ENCODE peak calls at places on chromosomes 12 and 14, in four cellular contexts. D is IMR-90, Q is H9, A is neuronal stem cell. K is an unnamed sample.

GRCh38 chr12:113161415-113162016 is 12.0 kb downstream of the CFAP73 start:
- DNase-seq in D (no peak), Q (peak; percentile 100), A (peak; percentile 97), K (peak; percentile 99)

GRCh38 chr12:52873832-52874572 is 25.2 kb upstream of the KRT78 start:
- DNase-seq in D (peak; percentile 89), Q (peak; percentile 68), A (no peak), K (no peak)

GRCh38 chr12:131057211-131057721 is 103.6 kb downstream of the ADGRD1 start:
- DNase-seq in D (no peak), Q (peak; percentile 24), A (no peak), K (no peak)

GRCh38 chr12:9730011-9730410 is 2.9 kb downstream of the CLECL1 start:
- DNase-seq in D (no peak), Q (no peak), A (no peak), K (no peak)

GRCh38 chr12:123010681-123011080 is 30.2 kb downstream of the ARL6IP4 start:
- DNase-seq in D (no peak), Q (no peak), A (no peak), K (no peak)

GRCh38 chr12:115312901-115313300 is 628.9 kb upstream of the TBX3 start:
- DNase-seq in D (no peak), Q (no peak), A (no peak), K (no peak)

GRCh38 chr12:9064815-9065606 is 50.7 kb downstream of the A2M start:
- DNase-seq in D (no peak), Q (peak; percentile 99), A (peak; percentile 40), K (peak; percentile 91)

GRCh38 chr12:15273896-15274295 is 48.4 kb upstream of the PTPRO start:
- DNase-seq in D (no peak), Q (no peak), A (no peak), K (no peak)

GRCh38 chr14:104893435-104894207 is 28.6 kb downstream of the CEP170B start:
- DNase-seq in D (no peak), Q (peak; percentile 35), A (no peak), K (no peak)

GRCh38 chr12:56630180-56630632 is at the start of gene BAZ2A:
- DNase-seq in D (peak; percentile 72), Q (peak; percentile 96), A (peak; percentile 73), K (peak; percentile 94)

GRCh38 chr12:12823308-12823707 is 10.2 kb downstream of the DDX47 start:
- DNase-seq in D (peak; percentile 89), Q (no peak), A (no peak), K (peak; percentile 92)

GRCh38 chr12:131007031-131007793 is 53.5 kb downstream of the ADGRD1 start:
- DNase-seq in D (no peak), Q (no peak), A (no peak), K (no peak)

GRCh38 chr14:22225526-22226133 is 363.4 kb downstream of the DAD1 start:
- DNase-seq in D (peak; percentile 74), Q (no peak), A (no peak), K (no peak)

GRCh38 chr14:103185051-103186027 is 62.1 kb downstream of the TNFAIP2 start:
- DNase-seq in D (peak; percentile 38), Q (no peak), A (peak; percentile 51), K (peak; percentile 57)

GRCh38 chr12:67025543-67026114 is 243.5 kb upstream of the CAND1 start:
- DNase-seq in D (no peak), Q (peak; percentile 74), A (peak; percentile 54), K (peak; percentile 76)

GRCh38 chr14:26960049-26960688 is 362.3 kb upstream of the NOVA1 start:
- DNase-seq in D (no peak), Q (no peak), A (peak; percentile 35), K (peak; percentile 5)

GRCh38 chr12:124865728-124866127 is 2.1 kb upstream of the SCARB1 start:
- DNase-seq in D (no peak), Q (no peak), A (no peak), K (no peak)

GRCh38 chr12:52059582-52060497 is 8.6 kb downstream of the NR4A1 start:
- DNase-seq in D (peak; percentile 87), Q (no peak), A (no peak), K (no peak)

GRCh38 chr12:28955921-28956320 is 193.2 kb upstream of the FAR2 start:
- DNase-seq in D (no peak), Q (no peak), A (no peak), K (no peak)

GRCh38 chr14:23602181-23603095 is 23.8 kb upstream of the JPH4 start:
- DNase-seq in D (no peak), Q (no peak), A (no peak), K (no peak)

GRCh38 chr12:89765959-89766824 is 57.6 kb upstream of the ATP2B1 start:
- DNase-seq in D (no peak), Q (no peak), A (no peak), K (no peak)

GRCh38 chr14:26444745-26445144 is 153.1 kb downstream of the NOVA1 start:
- DNase-seq in D (peak; percentile 9), Q (no peak), A (peak; percentile 55), K (peak; percentile 48)

GRCh38 chr14:100015251-100015655 is 50.0 kb upstream of the EVL start:
- DNase-seq in D (peak; percentile 53), Q (no peak), A (no peak), K (peak; percentile 47)

GRCh38 chr14:41549821-41550597 is 56.7 kb upstream of the LRFN5 start:
- DNase-seq in D (peak; percentile 62), Q (no peak), A (no peak), K (no peak)

GRCh38 chr14:75794615-75795038 is 133.6 kb downstream of the TTLL5 start:
- DNase-seq in D (peak; percentile 72), Q (no peak), A (no peak), K (peak; percentile 14)

GRCh38 chr14:49461529-49462401 is 124.4 kb downstream of the RPS29 start:
- DNase-seq in D (peak; percentile 81), Q (no peak), A (peak; percentile 15), K (peak; percentile 77)

GRCh38 chr14:94659953-94660946 is 48.1 kb downstream of the SERPINA3 start:
- DNase-seq in D (no peak), Q (no peak), A (no peak), K (no peak)

GRCh38 chr12:81598205-81598604 is 160.9 kb downstream of the PPFIA2 start:
- DNase-seq in D (no peak), Q (no peak), A (no peak), K (no peak)

GRCh38 chr12:53231859-53232640 is at the start of gene RARG:
- DNase-seq in D (no peak), Q (peak; percentile 79), A (no peak), K (peak; percentile 64)

GRCh38 chr12:94157891-94158495 is 9.6 kb downstream of the PLXNC1 start:
- DNase-seq in D (no peak), Q (no peak), A (no peak), K (no peak)

GRCh38 chr12:67482751-67483661 is 165.5 kb upstream of the DYRK2 start:
- DNase-seq in D (peak; percentile 56), Q (no peak), A (no peak), K (no peak)

GRCh38 chr14:97719931-97720330 is 922.7 kb downstream of the VRK1 start:
- DNase-seq in D (no peak), Q (no peak), A (no peak), K (no peak)

GRCh38 chr14:78356406-78356805 is 186.2 kb downstream of the NRXN3 start:
- DNase-seq in D (no peak), Q (no peak), A (peak; percentile 47), K (peak; percentile 21)

GRCh38 chr12:72274926-72275325 is 2.8 kb downstream of the TRHDE start:
- DNase-seq in D (peak; percentile 79), Q (no peak), A (no peak), K (no peak)

GRCh38 chr14:23728791-23729190 is 92.6 kb downstream of the DHRS2 start:
- DNase-seq in D (no peak), Q (no peak), A (no peak), K (no peak)

GRCh38 chr14:92589213-92589852 is 75.8 kb downstream of the RIN3 start:
- DNase-seq in D (peak; percentile 52), Q (no peak), A (no peak), K (peak; percentile 30)

GRCh38 chr12:93572712-93573551 is 457 bp downstream of the SOCS2 start:
- DNase-seq in D (peak; percentile 23), Q (peak; percentile 64), A (peak; percentile 9), K (peak; percentile 79)

GRCh38 chr14:21846227-21846885 is 172.7 kb upstream of the OR4E1 start:
- DNase-seq in D (peak; percentile 0), Q (peak; percentile 70), A (peak; percentile 30), K (peak; percentile 52)

GRCh38 chr14:104845834-104846441 is 19.1 kb upstream of the CEP170B start:
- DNase-seq in D (no peak), Q (no peak), A (no peak), K (no peak)

GRCh38 chr12:121128908-121129704 is 3.6 kb upstream of the P2RX7 start:
- DNase-seq in D (peak; percentile 27), Q (peak; percentile 72), A (no peak), K (peak; percentile 50)
- H4K8ac ChIP-seq in D (no peak overlapping the region), Q (no peak overlapping the region), A (no peak overlapping the region), K (no peak overlapping the region)

GRCh38 chr12:32069731-32070130 is 36.9 kb upstream of the BICD1 start:
- DNase-seq in D (no peak), Q (no peak), A (no peak), K (no peak)
- H4K8ac ChIP-seq in D (no peak overlapping the region), Q (no peak overlapping the region), A (no peak overlapping the region), K (no peak overlapping the region)

GRCh38 chr12:50242751-50243191 is 40.5 kb downstream of the LIMA1 start:
- DNase-seq in D (peak; percentile 83), Q (no peak), A (no peak), K (no peak)
- H4K8ac ChIP-seq in D (peak overlapping the region; percentile 95), Q (no peak overlapping the region), A (no peak overlapping the region), K (no peak overlapping the region)

DNA sequence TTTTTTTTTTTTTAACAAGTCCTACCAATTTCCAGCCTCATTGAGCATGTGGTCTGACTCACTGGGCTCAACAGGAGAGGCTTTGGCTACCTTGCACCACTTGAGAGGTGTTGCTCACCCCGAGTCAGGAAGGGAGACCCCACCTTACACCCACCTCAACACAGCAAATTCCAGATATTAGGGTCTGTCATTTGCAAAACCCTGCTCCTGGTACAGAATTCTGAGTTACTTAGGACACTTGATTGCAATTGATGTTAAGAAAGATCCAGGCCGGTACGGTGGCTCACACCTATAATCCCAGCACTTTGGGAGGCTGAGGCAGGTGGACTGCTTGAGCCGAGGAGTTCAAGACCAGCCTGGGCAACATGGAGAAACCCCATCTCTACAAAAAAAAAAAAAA is 14.1 kb downstream of the DGLUCY start:
- DNase-seq in D (no peak), Q (no peak), A (no peak), K (no peak)
- H4K8ac ChIP-seq in D (no peak overlapping the region), Q (no peak overlapping the region), A (no peak overlapping the region), K (no peak overlapping the region)

DNA sequence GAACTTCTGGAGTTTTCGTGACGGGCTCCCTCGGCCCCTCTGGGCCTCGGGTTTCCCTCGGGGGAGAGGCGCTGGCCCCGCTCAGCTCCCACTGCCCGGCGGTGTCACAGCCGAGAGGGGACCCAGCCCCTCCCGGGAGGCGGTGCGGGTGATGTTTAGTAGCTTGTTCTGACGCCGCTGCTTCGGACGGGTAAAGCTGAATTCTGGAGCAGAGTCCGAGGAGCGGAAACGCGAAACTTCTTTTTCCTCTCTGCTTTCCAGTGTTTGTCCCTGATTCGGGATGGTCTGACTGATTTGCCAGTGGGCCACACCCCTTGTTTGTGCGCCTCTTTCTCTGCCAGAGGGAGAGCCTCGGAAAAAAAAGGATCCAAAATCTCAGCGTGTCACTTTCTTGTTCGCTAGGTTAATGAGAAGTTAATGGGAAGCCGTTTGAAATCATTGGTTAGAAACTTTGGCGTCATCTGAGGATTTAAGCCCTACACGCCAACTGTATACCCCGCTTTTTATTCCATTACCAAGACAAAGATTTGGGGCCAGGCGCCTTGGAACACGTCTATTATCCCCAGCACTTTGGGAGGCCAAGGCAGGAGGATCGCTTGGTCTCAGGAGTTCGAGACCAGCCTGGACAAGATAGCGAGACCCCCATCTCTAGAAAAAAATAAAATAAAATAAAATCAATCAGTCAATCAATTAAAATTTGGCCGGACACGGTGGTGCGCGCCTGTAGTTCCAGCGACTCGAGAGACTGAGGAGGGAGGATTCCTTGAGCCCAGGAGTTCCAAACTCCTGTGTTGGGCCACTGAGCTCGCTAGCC is 756 bp downstream of the TULP3 start:
- DNase-seq in D (peak; percentile 61), Q (peak; percentile 76), A (peak; percentile 47), K (peak; percentile 67)
- H4K8ac ChIP-seq in D (peak overlapping the region; percentile 68), Q (no peak overlapping the region), A (no peak overlapping the region), K (no peak overlapping the region)